ENCODE peak calls at places on chromosomes 1 and 21, in seven cellular contexts. X is uterus; M is colonic mucosa; G is naive thymus-derived CD4-positive, alpha-beta T cell; Z is lower leg skin; V is K562; J is left ventricle myocardium inferior. N is an unnamed sample.

GRCh38 chr1:61183471-61184034 is 101.2 kb downstream of the NFIA start:
- DNase-seq in X (peak; percentile 32), M (peak; percentile 57), G (no peak), Z (no peak), V (peak; percentile 48), J (peak; percentile 26), N (no peak)

GRCh38 chr1:205168291-205168690 is 43.2 kb downstream of the DSTYK start:
- DNase-seq in X (no peak), M (no peak), G (no peak), Z (no peak), V (no peak), J (no peak), N (no peak)

GRCh38 chr1:243475966-243476365 is 220.1 kb downstream of the SDCCAG8 start:
- DNase-seq in X (no peak), M (no peak), G (no peak), Z (no peak), V (peak; percentile 51), J (no peak), N (peak; percentile 78)

GRCh38 chr1:19758227-19758830 is 41.4 kb downstream of the TMCO4 start:
- DNase-seq in X (no peak), M (no peak), G (no peak), Z (no peak), V (no peak), J (no peak), N (no peak)

GRCh38 chr1:2534775-2535387 is 4.8 kb upstream of the HES5 start:
- DNase-seq in X (no peak), M (peak; percentile 71), G (no peak), Z (no peak), V (no peak), J (no peak), N (no peak)

GRCh38 chr1:79100385-79100784 is 93.9 kb upstream of the ADGRL4 start:
- DNase-seq in X (no peak), M (no peak), G (no peak), Z (no peak), V (no peak), J (no peak), N (no peak)

GRCh38 chr21:38170283-38170682 is 86.5 kb upstream of the KCNJ15 start:
- DNase-seq in X (no peak), M (no peak), G (no peak), Z (no peak), V (no peak), J (no peak), N (no peak)

GRCh38 chr1:239943761-239944160 is 147.9 kb upstream of the FMN2 start:
- DNase-seq in X (no peak), M (no peak), G (no peak), Z (no peak), V (no peak), J (no peak), N (no peak)

GRCh38 chr21:39444406-39445145 is 1.0 kb downstream of the LCA5L start:
- DNase-seq in X (peak; percentile 26), M (no peak), G (no peak), Z (no peak), V (peak; percentile 42), J (no peak), N (no peak)

GRCh38 chr1:221663321-221663720 is 78.6 kb downstream of the DUSP10 start:
- DNase-seq in X (no peak), M (no peak), G (no peak), Z (no peak), V (no peak), J (no peak), N (no peak)

GRCh38 chr1:153533689-153534201 is 2.0 kb downstream of the S100A6 start:
- DNase-seq in X (peak; percentile 82), M (peak; percentile 68), G (no peak), Z (peak; percentile 96), V (peak; percentile 54), J (peak; percentile 44), N (no peak)

GRCh38 chr1:6245086-6245868 is 1.3 kb downstream of the HES3 start:
- DNase-seq in X (peak; percentile 73), M (peak; percentile 79), G (peak; percentile 75), Z (no peak), V (peak; percentile 92), J (peak; percentile 78), N (no peak)

GRCh38 chr1:216261631-216262030 is 161.6 kb downstream of the USH2A start:
- DNase-seq in X (no peak), M (no peak), G (no peak), Z (no peak), V (no peak), J (no peak), N (no peak)

GRCh38 chr21:17512245-17513213 is at the start of gene CXADR:
- DNase-seq in X (peak; percentile 65), M (peak; percentile 91), G (peak; percentile 85), Z (peak; percentile 91), V (peak; percentile 77), J (peak; percentile 74), N (peak; percentile 60)

GRCh38 chr21:15839601-15840000 is 109.8 kb downstream of the USP25 start:
- DNase-seq in X (no peak), M (no peak), G (no peak), Z (no peak), V (no peak), J (no peak), N (no peak)

GRCh38 chr1:107990606-107991005 is 25.6 kb upstream of the VAV3 start:
- DNase-seq in X (no peak), M (no peak), G (no peak), Z (no peak), V (no peak), J (no peak), N (no peak)
- H3K4me3 ChIP-seq in X (no peak overlapping the region), M (no peak overlapping the region), G (no peak overlapping the region), Z (no peak overlapping the region), V (no peak overlapping the region), J (no peak overlapping the region), N (no peak overlapping the region)

DNA sequence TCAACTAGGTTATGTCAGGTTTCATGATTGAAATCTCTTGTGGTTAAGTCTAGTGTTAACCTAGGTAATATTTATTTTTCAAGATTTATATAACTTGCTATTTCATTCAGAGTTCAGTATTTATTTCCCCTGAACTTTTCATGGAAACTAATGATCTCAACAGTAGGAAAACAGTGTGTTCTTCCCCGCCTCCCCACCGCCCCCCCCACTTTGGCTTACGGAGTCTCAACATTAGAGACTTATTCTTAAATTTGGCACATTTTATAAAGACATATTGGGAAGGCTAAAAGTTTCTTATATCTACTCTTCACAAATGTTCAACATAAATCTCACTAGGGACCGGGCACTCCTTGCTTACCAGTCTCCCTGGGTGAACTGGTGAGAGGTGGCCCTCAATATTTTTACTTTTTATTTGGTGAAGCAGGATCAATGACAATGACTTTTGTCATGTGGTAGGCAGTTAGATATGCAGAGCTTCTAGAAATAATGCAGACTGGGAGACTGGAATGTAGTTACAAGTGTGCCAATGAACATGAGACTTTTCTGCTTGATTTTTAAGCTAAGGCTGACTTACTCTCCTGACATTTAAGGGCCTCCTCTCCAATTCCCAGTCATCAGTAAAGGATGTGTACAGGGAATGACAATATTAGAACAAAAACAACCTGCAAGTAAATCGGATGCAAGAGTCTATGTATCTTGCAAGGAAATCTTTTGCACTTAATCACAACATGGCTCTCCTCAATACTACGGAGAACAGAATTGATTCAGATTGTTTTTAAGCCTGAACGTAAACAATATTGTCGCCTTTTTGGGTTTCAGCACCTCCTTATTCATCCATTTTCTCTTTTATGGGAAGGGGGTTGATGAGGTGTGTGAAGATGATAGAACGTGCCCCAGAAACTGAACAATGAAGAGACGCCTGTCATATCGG is 1.6 kb upstream of the MAN1A2 start:
- DNase-seq in X (no peak), M (no peak), G (no peak), Z (no peak), V (no peak), J (no peak), N (no peak)
- H3K4me3 ChIP-seq in X (peak overlapping the region; percentile 62), M (peak overlapping the region; percentile 92), G (peak overlapping the region; percentile 83), Z (peak overlapping the region; percentile 78), V (peak overlapping the region; percentile 75), J (peak overlapping the region; percentile 91), N (peak overlapping the region; percentile 92)

GRCh38 chr1:183687546-183688279 is 34.6 kb upstream of the APOBEC4 start:
- DNase-seq in X (no peak), M (no peak), G (no peak), Z (no peak), V (no peak), J (no peak), N (no peak)

GRCh38 chr1:183689770-183690204 is 36.7 kb upstream of the APOBEC4 start:
- DNase-seq in X (no peak), M (no peak), G (no peak), Z (no peak), V (no peak), J (no peak), N (no peak)

GRCh38 chr1:183685112-183685713 is 32.1 kb upstream of the APOBEC4 start:
- DNase-seq in X (no peak), M (no peak), G (peak; percentile 63), Z (no peak), V (peak; percentile 81), J (no peak), N (no peak)

DNA sequence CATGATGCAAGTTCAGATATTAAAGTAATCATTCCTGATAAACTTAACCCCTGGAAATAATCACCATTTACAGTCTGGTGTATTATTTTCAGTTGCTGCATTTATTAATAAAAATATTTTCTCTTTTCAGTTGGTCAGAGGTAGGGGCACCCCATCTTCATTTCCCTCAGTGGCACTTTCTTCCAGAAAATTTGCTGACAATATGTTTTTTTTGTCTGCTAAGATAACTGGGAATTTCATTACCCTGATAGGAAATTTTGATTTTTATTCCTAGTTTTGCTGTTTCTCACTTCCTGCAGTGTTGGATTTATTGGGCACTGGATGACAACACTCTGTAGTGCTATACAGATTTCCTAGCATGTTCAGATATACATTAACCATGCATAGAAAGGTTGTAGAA is 33.1 kb upstream of the APOBEC4 start:
- DNase-seq in X (no peak), M (no peak), G (no peak), Z (no peak), V (no peak), J (no peak), N (no peak)
- H3K4me3 ChIP-seq in X (no peak overlapping the region), M (no peak overlapping the region), G (no peak overlapping the region), Z (no peak overlapping the region), V (no peak overlapping the region), J (no peak overlapping the region), N (no peak overlapping the region)

DNA sequence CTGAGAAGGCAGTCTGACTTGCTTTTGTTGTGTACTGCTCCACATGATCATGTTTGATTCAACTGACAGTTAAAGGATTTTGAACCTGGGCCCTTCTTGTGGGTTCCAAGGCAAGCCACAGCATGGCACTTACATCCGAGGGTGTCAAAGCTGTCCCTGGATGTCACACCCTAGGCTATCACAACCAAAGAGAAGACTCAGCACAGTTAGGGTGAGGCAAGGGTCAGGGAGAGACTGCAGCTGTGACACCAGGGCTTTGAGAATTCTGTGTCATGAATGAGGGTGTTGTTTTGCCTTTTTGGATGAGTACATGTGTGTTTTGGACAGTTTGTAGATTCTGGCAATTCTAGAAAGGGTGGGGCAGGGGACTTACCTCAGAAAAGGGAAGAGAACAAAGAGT is 37.8 kb upstream of the ZNF326 start:
- DNase-seq in X (no peak), M (no peak), G (peak; percentile 65), Z (no peak), V (no peak), J (no peak), N (no peak)
- H3K4me3 ChIP-seq in X (no peak overlapping the region), M (no peak overlapping the region), G (no peak overlapping the region), Z (no peak overlapping the region), V (no peak overlapping the region), J (no peak overlapping the region), N (no peak overlapping the region)